ENCODE peak calls at places on chromosomes 5 and 9, in seven cellular contexts. G is right lobe of liver, Q is IMR-90, W is body of pancreas, O is heart left ventricle, K is breast epithelium, M is HCT116. U is an unnamed sample.

GRCh38 chr9:80842383-80842782 is 847.0 kb downstream of the TLE1 start:
- DNase-seq in O (no peak), M (no peak), W (no peak), Q (no peak), G (no peak), K (no peak), U (no peak)

GRCh38 chr9:101848485-101848919 is 110.1 kb upstream of the GRIN3A start:
- DNase-seq in G (no peak), W (no peak), O (no peak), M (no peak), K (no peak), Q (no peak), U (no peak)

GRCh38 chr5:57004800-57005199 is 52.9 kb upstream of the MIER3 start:
- DNase-seq in K (no peak), G (no peak), O (no peak), M (no peak), Q (no peak), W (no peak), U (no peak)

GRCh38 chr9:9729082-9729481 is 883.7 kb downstream of the PTPRD start:
- DNase-seq in O (no peak), K (no peak), Q (no peak), W (no peak), G (no peak), M (no peak), U (no peak)

GRCh38 chr5:44536650-44537260 is 147.5 kb upstream of the FGF10 start:
- DNase-seq in Q (peak), K (no peak), G (peak), O (no peak), W (peak), M (peak), U (peak)

GRCh38 chr9:127489471-127490115 is 38.3 kb downstream of the LRSAM1 start:
- DNase-seq in K (no peak), G (no peak), M (no peak), O (no peak), W (no peak), Q (no peak), U (no peak)

GRCh38 chr9:74379718-74380117 is 117.4 kb upstream of the RORB start:
- DNase-seq in K (no peak), G (peak), Q (no peak), M (peak), O (no peak), W (peak), U (no peak)

GRCh38 chr5:152378730-152379129 is 26.3 kb downstream of the NMUR2 start:
- DNase-seq in W (no peak), M (no peak), Q (no peak), K (no peak), G (no peak), O (no peak), U (no peak)

GRCh38 chr5:95063492-95063891 is 221.4 kb downstream of the MCTP1 start:
- DNase-seq in Q (no peak), W (no peak), O (no peak), G (no peak), M (no peak), K (no peak), U (no peak)

GRCh38 chr5:124652892-124653441 is 93.5 kb downstream of the ZNF608 start:
- DNase-seq in G (no peak), K (no peak), O (no peak), M (no peak), W (no peak), Q (no peak), U (no peak)

GRCh38 chr5:95817430-95817829 is 5.1 kb downstream of the GLRX start:
- DNase-seq in G (no peak), K (no peak), W (no peak), O (no peak), Q (peak), M (no peak), U (peak)

GRCh38 chr9:110520120-110520701 is 59.3 kb downstream of the SVEP1 start:
- DNase-seq in Q (peak), M (no peak), O (no peak), K (no peak), G (no peak), W (no peak), U (no peak)

GRCh38 chr5:151651997-151652645 is 34.6 kb downstream of the SPARC start:
- DNase-seq in W (peak), O (peak), Q (peak), K (peak), G (peak), M (peak), U (peak)

GRCh38 chr9:13437898-13438297 is 158.4 kb upstream of the MPDZ start:
- DNase-seq in W (no peak), K (no peak), G (no peak), M (no peak), O (peak), Q (no peak), U (no peak)

GRCh38 chr9:131122158-131122557 is 3.2 kb upstream of the NUP214 start:
- DNase-seq in Q (no peak), K (no peak), O (no peak), M (no peak), W (no peak), G (no peak), U (no peak)

GRCh38 chr5:68419637-68420452 is 204.3 kb downstream of the PIK3R1 start:
- DNase-seq in K (no peak), O (no peak), G (no peak), M (no peak), W (peak), Q (no peak), U (peak)

GRCh38 chr5:2751592-2752021 is at the start of gene IRX2:
- DNase-seq in G (peak), M (no peak), W (peak), O (peak), K (peak), Q (peak), U (no peak)

GRCh38 chr9:123049589-123050222 is 16.2 kb downstream of the GPR21 start:
- DNase-seq in M (no peak), G (no peak), W (peak), O (no peak), Q (peak), K (no peak), U (no peak)

GRCh38 chr5:129804705-129805104 is 56.8 kb downstream of the MINAR2 start:
- DNase-seq in K (no peak), W (no peak), O (no peak), G (no peak), M (no peak), Q (no peak), U (no peak)

GRCh38 chr9:86703346-86703745 is 244.0 kb downstream of the GAS1 start:
- DNase-seq in W (no peak), M (no peak), G (no peak), Q (peak), K (no peak), O (no peak), U (no peak)

GRCh38 chr9:123507992-123508391 is 152.0 kb downstream of the CRB2 start:
- DNase-seq in G (no peak), O (no peak), M (no peak), Q (peak), W (no peak), K (no peak), U (no peak)

GRCh38 chr5:107673106-107673367 is 2.3 kb upstream of the EFNA5 start:
- DNase-seq in M (no peak), W (no peak), K (no peak), G (no peak), Q (peak), O (no peak), U (no peak)

GRCh38 chr5:107671742-107672211 is 1.0 kb upstream of the EFNA5 start:
- DNase-seq in O (no peak), W (no peak), K (no peak), G (no peak), M (peak), Q (peak), U (peak)

GRCh38 chr5:107670927-107671741 is at the start of gene EFNA5:
- DNase-seq in O (peak), G (peak), M (peak), Q (peak), W (peak), K (peak), U (peak)

GRCh38 chr5:107673368-107674136 is 2.8 kb upstream of the EFNA5 start:
- DNase-seq in G (peak), O (peak), M (peak), K (peak), W (peak), Q (peak), U (peak)

GRCh38 chr5:107672212-107673105 is 1.7 kb upstream of the EFNA5 start:
- DNase-seq in O (peak), K (peak), G (peak), Q (peak), M (peak), W (peak), U (peak)
- TF ChIP-seq POLR2A in O (peak), K (no peak), G (no peak), Q (no peak), M (no peak), W (no peak), U (peak)

DNA sequence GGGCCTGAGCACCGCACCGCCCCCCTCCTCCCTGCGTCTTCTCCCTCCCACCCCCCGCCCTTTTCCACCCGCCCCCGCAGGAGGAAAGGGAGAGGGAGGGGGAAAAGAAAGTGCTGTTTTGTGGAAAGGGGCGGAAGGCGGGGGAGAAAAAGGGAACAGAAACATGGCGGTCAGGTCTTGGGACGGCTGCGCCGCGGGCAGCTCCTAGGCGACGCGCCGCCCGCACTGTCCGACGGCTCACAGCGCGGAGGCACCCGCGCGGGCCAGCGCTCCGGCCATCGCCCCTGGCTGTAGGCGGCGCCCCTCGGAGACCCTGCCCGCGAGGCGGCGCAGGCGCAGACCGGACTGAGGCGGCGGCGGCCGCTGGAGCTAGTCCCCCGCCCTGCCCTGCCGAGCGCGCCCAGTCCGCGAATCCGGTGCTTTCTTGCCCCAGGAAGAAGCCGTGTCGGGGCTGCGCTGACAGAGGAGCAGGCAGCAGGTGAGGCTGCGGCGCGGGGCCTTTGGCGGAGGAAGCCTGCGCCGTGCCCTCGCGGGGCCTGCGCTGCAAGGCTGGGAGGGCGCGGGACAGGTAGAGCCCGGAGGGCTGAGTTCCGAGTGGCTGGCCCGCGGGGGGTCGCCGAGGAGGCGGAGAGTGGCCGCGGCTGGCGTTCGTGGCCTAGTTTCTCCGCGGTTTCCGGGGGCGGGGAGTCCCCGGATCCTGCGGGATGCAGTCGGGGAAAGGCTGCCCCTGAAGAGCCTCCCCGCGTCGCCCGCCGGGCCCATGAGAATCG is at the start of gene DENND4C:
- DNase-seq in Q (peak), M (peak), O (peak), W (peak), K (peak), G (peak), U (peak)
- TF ChIP-seq POLR2A in Q (peak), M (peak), O (peak), W (peak), K (peak), G (peak), U (peak)

DNA sequence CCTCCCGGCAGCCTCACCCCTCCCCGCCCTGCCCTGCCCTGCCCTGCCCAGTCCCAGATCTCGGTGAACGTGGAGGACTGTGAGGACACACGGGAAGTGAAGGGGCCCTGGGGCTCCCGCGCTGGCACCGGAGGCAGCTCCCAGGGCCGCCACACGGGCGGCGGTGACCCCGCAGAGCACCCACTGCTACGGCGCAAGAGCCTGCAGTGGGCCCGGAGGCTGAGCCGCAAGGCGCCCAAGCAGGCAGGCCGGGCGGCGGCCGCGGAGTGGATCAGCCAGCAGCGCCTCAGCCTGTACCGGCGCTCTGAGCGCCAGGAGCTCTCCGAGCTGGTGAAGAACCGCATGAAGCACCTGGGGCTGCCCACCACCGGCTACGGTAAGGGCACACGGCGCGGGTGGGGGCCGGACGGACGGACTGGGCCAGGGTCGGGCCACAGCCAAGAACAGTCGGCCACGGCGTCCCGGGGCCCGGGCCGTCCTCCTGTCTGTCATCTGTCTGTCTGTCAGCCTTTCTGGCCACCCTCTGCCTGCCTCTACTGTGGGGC is 84.2 kb downstream of the KCNT1 start:
- DNase-seq in G (no peak), Q (no peak), M (no peak), K (no peak), O (no peak), W (no peak), U (no peak)
- TF ChIP-seq POLR2A in G (no peak), Q (no peak), M (no peak), K (no peak), O (no peak), W (no peak), U (no peak)

GRCh38 chr9:114371986-114372917 is 15.5 kb downstream of the AKNA start:
- DNase-seq in M (no peak), Q (no peak), W (peak), K (no peak), G (no peak), O (no peak), U (no peak)
- TF ChIP-seq POLR2A in M (no peak), Q (no peak), W (no peak), K (no peak), G (no peak), O (no peak), U (no peak)

GRCh38 chr5:140041492-140042421 is 1.3 kb downstream of the NRG2 start:
- DNase-seq in Q (peak), G (peak), K (no peak), M (no peak), W (peak), O (peak), U (peak)
- TF ChIP-seq POLR2A in Q (no peak), G (no peak), K (no peak), M (no peak), W (peak), O (no peak), U (peak)

GRCh38 chr9:70079364-70080103 is 35.9 kb downstream of the MAMDC2 start:
- DNase-seq in O (peak), K (no peak), W (peak), Q (peak), G (no peak), M (no peak), U (no peak)
- TF ChIP-seq POLR2A in O (no peak), K (no peak), W (no peak), Q (no peak), G (no peak), M (no peak), U (no peak)